ENCODE peak calls at places on chromosomes 5 and 9, in ten cellular contexts. T is right cardiac atrium; S is foreskin fibroblast; F is T follicular helper cell; V is astrocyte of the spinal cord; P is MCF 10A; J is NCI-H2029; K is stimulated activated effector memory CD8-positive, alpha-beta T cell treated with anti-CD3 and anti-CD28 coated beads, Interleukin-12 subunit alpha, Interleukin-12 subunit beta, amount 100 ng/mL, for 72 hours; I is A549; X is adipocyte. C is an unnamed sample.

GRCh38 chr5:157994906-157995519 is 136.1 kb upstream of the CLINT1 start:
- DNase-seq in T (peak), S (peak), F (peak), V (peak), P (peak), J (peak), K (peak), I (peak), X (peak), C (peak)

GRCh38 chr9:126979461-126979860 is 64.9 kb downstream of the RALGPS1 start:
- DNase-seq in T (no peak), S (no peak), F (no peak), V (no peak), P (no peak), J (no peak), K (no peak), I (no peak), X (no peak), C (no peak)

GRCh38 chr5:179123491-179124328 is 63.5 kb downstream of the ZNF354C start:
- DNase-seq in T (no peak), S (no peak), F (no peak), V (no peak), P (no peak), J (no peak), K (no peak), I (no peak), X (no peak), C (no peak)

GRCh38 chr9:110050925-110051355 is 157.0 kb downstream of the C9orf152 start:
- DNase-seq in T (peak), S (peak), F (no peak), V (peak), P (peak), J (no peak), K (no peak), I (peak), X (peak), C (peak)

GRCh38 chr5:122150128-122150685 is 20.9 kb downstream of the ZNF474 start:
- DNase-seq in T (no peak), S (no peak), F (no peak), V (peak), P (no peak), J (no peak), K (no peak), I (no peak), X (no peak), C (no peak)

GRCh38 chr5:41932770-41933169 is 7.7 kb downstream of the FBXO4 start:
- DNase-seq in T (no peak), S (no peak), F (no peak), V (no peak), P (no peak), J (no peak), K (no peak), I (no peak), X (no peak), C (no peak)

GRCh38 chr9:21432640-21433425 is 7.4 kb upstream of the IFNA1 start:
- DNase-seq in T (no peak), S (no peak), F (no peak), V (no peak), P (no peak), J (no peak), K (no peak), I (no peak), X (no peak), C (no peak)

GRCh38 chr9:83154087-83154736 is 91.3 kb upstream of the RASEF start:
- DNase-seq in T (no peak), S (peak), F (no peak), V (peak), P (peak), J (no peak), K (no peak), I (no peak), X (peak), C (peak)

GRCh38 chr5:5523066-5523505 is 100.6 kb downstream of the ICE1 start:
- DNase-seq in T (no peak), S (no peak), F (peak), V (peak), P (no peak), J (peak), K (no peak), I (peak), X (peak), C (peak)

GRCh38 chr5:106121972-106122605 is 1548.6 kb downstream of the EFNA5 start:
- DNase-seq in T (peak), S (no peak), F (no peak), V (no peak), P (peak), J (no peak), K (no peak), I (peak), X (no peak), C (peak)

GRCh38 chr5:176514244-176514918 is 22.8 kb downstream of the RNF44 start:
- DNase-seq in T (no peak), S (no peak), F (no peak), V (no peak), P (no peak), J (no peak), K (no peak), I (no peak), X (no peak), C (no peak)

GRCh38 chr9:7216004-7216821 is 458.4 kb downstream of the KDM4C start:
- DNase-seq in T (no peak), S (no peak), F (no peak), V (peak), P (peak), J (no peak), K (no peak), I (peak), X (no peak), C (peak)

GRCh38 chr5:127002390-127002789 is 28.0 kb downstream of the MARCHF3 start:
- DNase-seq in T (no peak), S (no peak), F (no peak), V (peak), P (no peak), J (no peak), K (no peak), I (peak), X (peak), C (no peak)

GRCh38 chr9:96048954-96049831 is 173.7 kb downstream of the ERCC6L2 start:
- DNase-seq in T (peak), S (no peak), F (no peak), V (no peak), P (no peak), J (no peak), K (no peak), I (no peak), X (no peak), C (no peak)

GRCh38 chr9:77710965-77711657 is 63.0 kb upstream of the GNA14 start:
- DNase-seq in T (no peak), S (peak), F (no peak), V (no peak), P (no peak), J (no peak), K (no peak), I (no peak), X (no peak), C (no peak)